ENCODE peak calls at places on chromosomes 1 and 21, in ten cellular contexts. R is putamen, J is activated T-cell treated with anti-CD3 and anti-CD28 coated beads for 1 hour, B is T-helper 1 cell, Y is frontal cortex, A is OCI-LY7, E is C1 segment of cervical spinal cord, G is foreskin fibroblast, K is right lobe of liver, S is psoas muscle. N is an unnamed sample.

GRCh38 chr1:228510101-228510850 is 23.1 kb downstream of the RNF187 start:
- DNase-seq in J (no peak), R (no peak), G (no peak), Y (no peak), K (no peak), S (no peak), A (no peak), E (peak; percentile 62), B (no peak), N (no peak)

GRCh38 chr1:229947968-229948367 is 119.1 kb upstream of the GALNT2 start:
- DNase-seq in J (no peak), S (no peak), G (no peak), A (no peak), K (no peak), Y (no peak), E (no peak), B (no peak), R (no peak), N (no peak)

GRCh38 chr1:79777481-79778219 is 771.1 kb upstream of the ADGRL4 start:
- DNase-seq in E (no peak), J (no peak), R (no peak), A (peak; percentile 85), Y (no peak), K (no peak), G (no peak), B (no peak), S (no peak), N (no peak)

GRCh38 chr1:10980841-10981727 is 31.4 kb upstream of the TARDBP start:
- DNase-seq in Y (peak; percentile 52), G (peak; percentile 14), S (peak; percentile 73), K (peak; percentile 55), E (no peak), R (peak; percentile 92), B (no peak), A (no peak), J (no peak), N (no peak)

GRCh38 chr1:6420594-6421042 is 899 bp upstream of the HES2 start:
- DNase-seq in G (no peak), R (no peak), Y (no peak), E (no peak), A (no peak), K (no peak), B (no peak), J (no peak), S (no peak), N (no peak)

GRCh38 chr1:234675561-234675960 is 65.6 kb upstream of the IRF2BP2 start:
- DNase-seq in A (no peak), G (no peak), J (no peak), E (no peak), R (no peak), B (no peak), Y (no peak), S (no peak), K (no peak), N (no peak)

GRCh38 chr1:54774820-54775498 is 10.6 kb upstream of the PARS2 start:
- DNase-seq in B (no peak), E (no peak), K (no peak), R (no peak), A (peak; percentile 60), G (no peak), Y (no peak), S (no peak), J (no peak), N (no peak)

GRCh38 chr1:184929711-184930202 is 44.6 kb downstream of the NIBAN1 start:
- DNase-seq in J (no peak), Y (no peak), S (no peak), E (no peak), K (no peak), A (no peak), G (no peak), B (no peak), R (no peak), N (no peak)

GRCh38 chr1:183996036-183996376 is 41.5 kb downstream of the COLGALT2 start:
- DNase-seq in Y (no peak), J (no peak), S (peak; percentile 43), G (no peak), K (no peak), E (no peak), R (no peak), B (no peak), A (no peak), N (no peak)

GRCh38 chr1:170562644-170563338 is 30.8 kb downstream of the GORAB start:
- DNase-seq in A (no peak), G (peak; percentile 91), R (no peak), J (no peak), K (no peak), E (no peak), B (no peak), S (peak; percentile 65), Y (no peak), N (peak; percentile 42)

GRCh38 chr21:39215078-39215477 is 31.8 kb upstream of the PSMG1 start:
- DNase-seq in B (no peak), J (no peak), S (no peak), E (no peak), K (no peak), A (no peak), Y (no peak), G (no peak), R (no peak), N (no peak)

GRCh38 chr1:19648689-19649088 is 4.6 kb downstream of the NBL1 start:
- DNase-seq in G (no peak), J (no peak), E (no peak), A (no peak), B (no peak), K (no peak), S (no peak), R (no peak), Y (no peak), N (no peak)

GRCh38 chr1:153488731-153489130 is 28.3 kb upstream of the S100A7 start:
- DNase-seq in Y (no peak), G (no peak), E (no peak), J (no peak), S (no peak), B (no peak), A (no peak), R (no peak), K (no peak), N (peak; percentile 68)

GRCh38 chr1:27296773-27297214 is 25.2 kb upstream of the TMEM222 start:
- DNase-seq in B (peak; percentile 28), K (peak; percentile 70), Y (peak; percentile 66), G (peak; percentile 40), A (peak; percentile 67), E (peak; percentile 41), S (peak; percentile 87), J (peak; percentile 77), R (peak; percentile 34), N (no peak)

GRCh38 chr1:187837787-187838186 is 1009.0 kb downstream of the PLA2G4A start:
- DNase-seq in S (no peak), A (no peak), Y (no peak), E (no peak), K (no peak), B (no peak), G (no peak), R (no peak), J (no peak), N (no peak)

GRCh38 chr1:28326505-28326904 is 2.3 kb upstream of the MED18 start:
- DNase-seq in A (peak; percentile 31), E (no peak), R (no peak), G (no peak), J (no peak), B (no peak), K (no peak), S (no peak), Y (no peak), N (no peak)

GRCh38 chr1:244049142-244049968 is 1.7 kb upstream of the ZBTB18 start:
- DNase-seq in R (peak; percentile 77), J (peak; percentile 27), A (peak; percentile 67), Y (peak; percentile 83), B (peak; percentile 27), G (no peak), S (peak; percentile 61), E (no peak), K (peak; percentile 61), N (no peak)

GRCh38 chr1:220552672-220553258 is 24.8 kb downstream of the MARK1 start:
- DNase-seq in G (peak; percentile 26), B (no peak), S (no peak), Y (no peak), R (peak; percentile 45), E (no peak), K (no peak), J (no peak), A (no peak), N (no peak)

GRCh38 chr1:116346943-116347673 is 25.9 kb upstream of the ATP1A1 start:
- DNase-seq in B (no peak), J (no peak), A (no peak), E (no peak), S (no peak), G (no peak), K (no peak), Y (no peak), R (no peak), N (no peak)

GRCh38 chr1:10694274-10694632 is 102.2 kb downstream of the CASZ1 start:
- DNase-seq in S (no peak), E (no peak), Y (no peak), B (no peak), J (peak; percentile 42), R (peak; percentile 16), G (no peak), A (peak; percentile 69), K (peak; percentile 77), N (no peak)

GRCh38 chr1:205598841-205599666 is 32.8 kb downstream of the ELK4 start:
- DNase-seq in Y (peak; percentile 22), S (peak; percentile 64), R (peak; percentile 46), E (peak; percentile 50), A (no peak), G (peak; percentile 36), K (peak; percentile 61), B (no peak), J (no peak), N (no peak)

GRCh38 chr1:19011832-19012231 is 55.4 kb upstream of the IFFO2 start:
- DNase-seq in K (no peak), Y (no peak), A (no peak), R (no peak), B (no peak), S (no peak), G (no peak), J (no peak), E (no peak), N (no peak)

GRCh38 chr1:163006051-163006834 is 62.9 kb upstream of the RGS4 start:
- DNase-seq in G (no peak), E (no peak), Y (no peak), A (no peak), K (no peak), R (peak; percentile 59), J (no peak), S (no peak), B (no peak), N (no peak)

GRCh38 chr1:100400332-100400933 is 48.1 kb downstream of the CDC14A start:
- DNase-seq in S (no peak), Y (no peak), R (peak; percentile 9), G (no peak), B (peak; percentile 40), E (no peak), A (peak; percentile 55), K (no peak), J (peak; percentile 38), N (no peak)

GRCh38 chr1:156347337-156347736 is 9.0 kb downstream of the TSACC start:
- DNase-seq in A (no peak), E (no peak), K (no peak), G (peak; percentile 89), S (no peak), B (no peak), R (no peak), Y (no peak), J (no peak), N (peak; percentile 24)

GRCh38 chr1:83512371-83513004 is 486.4 kb downstream of the TTLL7 start:
- DNase-seq in B (no peak), G (no peak), E (no peak), Y (no peak), K (peak; percentile 46), S (no peak), R (no peak), A (no peak), J (no peak), N (no peak)

GRCh38 chr21:26587621-26588260 is 14.7 kb upstream of the CYYR1 start:
- DNase-seq in K (no peak), G (peak; percentile 57), E (no peak), S (no peak), J (no peak), Y (no peak), A (no peak), R (no peak), B (no peak), N (peak; percentile 73)

GRCh38 chr1:210687582-210688279 is 359.0 kb downstream of the HHAT start:
- DNase-seq in S (no peak), Y (no peak), E (no peak), A (no peak), K (no peak), G (no peak), J (no peak), R (peak; percentile 53), B (no peak), N (no peak)